ENCODE peak calls at places on chromosomes 2 and 18, in ten cellular contexts. W is HEK293T, P is HT1080, V is ureter, R is lung microvascular endothelial cell, Q is LoVo, U is anterior cingulate cortex, M is fibroblast of lung, L is fibroblast of villous mesenchyme, T is fibroblast of gingiva. A is an unnamed sample.

GRCh38 chr2:206716607-206717006 is 1.6 kb downstream of the DYTN start:
- DNase-seq in T (no peak), P (no peak), Q (no peak), V (no peak), W (no peak), L (no peak), M (no peak), R (no peak), U (no peak), A (no peak)

GRCh38 chr2:178999476-178999875 is 50.5 kb downstream of the CCDC141 start:
- DNase-seq in V (no peak), M (no peak), W (no peak), R (no peak), L (no peak), T (no peak), U (no peak), P (no peak), Q (no peak), A (no peak)

GRCh38 chr2:33216508-33217182 is 259.8 kb upstream of the RASGRP3 start:
- DNase-seq in V (peak; percentile 56), Q (no peak), T (peak; percentile 73), L (no peak), P (no peak), W (no peak), M (peak; percentile 66), R (no peak), U (no peak), A (no peak)

GRCh38 chr2:80454628-80455027 is 150.1 kb upstream of the LRRTM1 start:
- DNase-seq in M (no peak), P (no peak), W (no peak), V (no peak), R (no peak), L (no peak), T (no peak), U (peak; percentile 57), Q (no peak), A (no peak)

GRCh38 chr2:39728941-39729351 is 50.1 kb downstream of the THUMPD2 start:
- DNase-seq in T (peak; percentile 20), P (no peak), V (no peak), M (peak; percentile 73), Q (peak; percentile 31), L (peak; percentile 48), U (no peak), W (peak; percentile 66), R (peak; percentile 59), A (peak; percentile 57)

GRCh38 chr2:227402959-227403358 is 15.2 kb upstream of the SCYGR1 start:
- DNase-seq in P (peak; percentile 45), U (no peak), L (no peak), M (peak; percentile 30), T (no peak), Q (no peak), W (no peak), R (no peak), V (no peak), A (peak; percentile 73)

GRCh38 chr2:118102433-118103082 is 14.3 kb downstream of the INSIG2 start:
- DNase-seq in T (no peak), L (no peak), Q (no peak), U (no peak), M (peak; percentile 43), V (no peak), R (no peak), P (peak; percentile 36), W (no peak), A (peak; percentile 19)

GRCh38 chr2:151878655-151879563 is 50.7 kb upstream of the ARL5A start:
- DNase-seq in U (no peak), R (peak; percentile 90), W (no peak), T (peak; percentile 60), V (no peak), M (peak; percentile 66), L (peak; percentile 18), P (peak; percentile 78), Q (peak; percentile 38), A (peak; percentile 32)

GRCh38 chr18:62389761-62390481 is 64.8 kb downstream of the TNFRSF11A start:
- DNase-seq in U (no peak), V (no peak), M (peak; percentile 13), R (no peak), P (peak; percentile 23), W (no peak), T (no peak), Q (no peak), L (peak; percentile 67), A (peak; percentile 79)

GRCh38 chr2:120289221-120289906 is 36.7 kb downstream of the RALB start:
- DNase-seq in W (peak; percentile 33), P (no peak), T (no peak), U (no peak), R (no peak), Q (no peak), M (no peak), V (no peak), L (no peak), A (peak; percentile 8)